ENCODE peak calls at places on chromosomes 5 and 9, in five cellular contexts. A is gastrocnemius medialis, W is Peyer's patch, C is stomach, J is sigmoid colon. L is an unnamed sample.

GRCh38 chr5:134552301-134552700 is 26.8 kb downstream of the JADE2 start:
- DNase-seq in C (peak), W (no peak), J (no peak), A (no peak), L (peak)

GRCh38 chr5:38509185-38509584 is 47.3 kb downstream of the LIFR start:
- DNase-seq in C (no peak), A (no peak), J (no peak), W (no peak), L (no peak)

GRCh38 chr9:27645166-27645840 is 72.0 kb upstream of the C9orf72 start:
- DNase-seq in C (no peak), A (no peak), W (no peak), J (no peak), L (no peak)

GRCh38 chr9:89179535-89179919 is 909 bp upstream of the SHC3 start:
- DNase-seq in J (no peak), A (no peak), C (no peak), W (no peak), L (no peak)

GRCh38 chr5:51651476-51651875 is 268.2 kb downstream of the ISL1 start:
- DNase-seq in C (no peak), W (no peak), A (no peak), J (no peak), L (peak)

GRCh38 chr5:120655828-120656435 is 191.8 kb downstream of the PRR16 start:
- DNase-seq in A (no peak), W (no peak), J (no peak), C (peak), L (peak)

GRCh38 chr9:81804306-81804705 is 115.0 kb upstream of the TLE1 start:
- DNase-seq in C (no peak), A (no peak), W (no peak), J (no peak), L (no peak)

GRCh38 chr5:160787247-160787646 is 64.8 kb downstream of the ATP10B start:
- DNase-seq in W (no peak), J (no peak), A (no peak), C (peak), L (peak)

GRCh38 chr9:130474131-130474530 is 29.4 kb downstream of the ASS1 start:
- DNase-seq in W (no peak), A (no peak), C (no peak), J (no peak), L (no peak)

GRCh38 chr5:172855597-172856292 is 21.7 kb downstream of the ERGIC1 start:
- DNase-seq in A (no peak), C (peak), J (peak), W (no peak), L (peak)

GRCh38 chr5:36722913-36723312 is 116.5 kb downstream of the SLC1A3 start:
- DNase-seq in C (no peak), J (no peak), A (no peak), W (peak), L (no peak)

GRCh38 chr5:53594419-53594818 is 34.0 kb downstream of the NDUFS4 start:
- DNase-seq in W (no peak), C (no peak), J (no peak), A (no peak), L (no peak)

GRCh38 chr9:34252016-34252415 is 73.2 kb downstream of the UBAP1 start:
- DNase-seq in J (no peak), W (no peak), C (no peak), A (no peak), L (no peak)

GRCh38 chr5:14728109-14728938 is 63.8 kb downstream of the OTULIN start:
- DNase-seq in W (no peak), J (no peak), A (no peak), C (no peak), L (no peak)

GRCh38 chr5:88452820-88453219 is 184.2 kb upstream of the TMEM161B start:
- DNase-seq in J (no peak), C (no peak), A (no peak), W (no peak), L (no peak)

GRCh38 chr5:71865202-71865601 is 146.1 kb downstream of the CARTPT start:
- DNase-seq in A (no peak), C (no peak), W (no peak), J (no peak), L (no peak)

GRCh38 chr9:129352157-129352870 is 174.3 kb upstream of the IER5L start:
- DNase-seq in C (no peak), A (no peak), J (no peak), W (no peak), L (no peak)

GRCh38 chr5:171863928-171864327 is 78.3 kb downstream of the SMIM23 start:
- DNase-seq in J (no peak), A (no peak), W (no peak), C (no peak), L (no peak)

GRCh38 chr5:171707441-171707790 is 78.2 kb upstream of the SMIM23 start:
- DNase-seq in J (no peak), W (no peak), A (no peak), C (no peak), L (peak)

GRCh38 chr5:56607074-56607473 is 208.3 kb upstream of the MAP3K1 start:
- DNase-seq in A (no peak), J (no peak), W (no peak), C (no peak), L (no peak)

GRCh38 chr9:87063883-87064282 is 116.6 kb upstream of the GAS1 start:
- DNase-seq in W (no peak), J (no peak), C (no peak), A (no peak), L (peak)

GRCh38 chr9:123058834-123059233 is 25.4 kb downstream of the GPR21 start:
- DNase-seq in C (no peak), J (no peak), W (no peak), A (no peak), L (peak)

GRCh38 chr5:126503602-126504104 is 80.4 kb downstream of the GRAMD2B start:
- DNase-seq in C (no peak), A (peak), W (no peak), J (peak), L (peak)

GRCh38 chr5:160458971-160459800 is 37.5 kb downstream of the PTTG1 start:
- DNase-seq in C (no peak), J (no peak), W (no peak), A (no peak), L (no peak)

GRCh38 chr5:34866989-34867471 is 28.1 kb downstream of the TTC23L start:
- DNase-seq in W (no peak), C (no peak), J (no peak), A (no peak), L (no peak)

GRCh38 chr5:111266491-111266890 is 42.3 kb downstream of the CAMK4 start:
- DNase-seq in A (no peak), C (no peak), W (no peak), J (no peak), L (no peak)

GRCh38 chr5:174177976-174178600 is 132.6 kb downstream of the NSG2 start:
- DNase-seq in J (no peak), A (no peak), W (no peak), C (no peak), L (no peak)

GRCh38 chr9:107750741-107751521 is 261.4 kb upstream of the KLF4 start:
- DNase-seq in A (peak), J (peak), W (peak), C (peak), L (peak)

GRCh38 chr9:14312721-14313377 is 1.1 kb downstream of the NFIB start:
- DNase-seq in W (no peak), C (no peak), J (peak), A (no peak), L (peak)

GRCh38 chr9:19231126-19232035 is 888 bp downstream of the DENND4C start:
- DNase-seq in J (peak), C (peak), W (peak), A (peak), L (peak)

GRCh38 chr5:37837101-37838032 is 2.5 kb downstream of the GDNF start:
- DNase-seq in A (peak), W (peak), J (peak), C (peak), L (peak)

GRCh38 chr5:148482697-148483462 is 99.1 kb downstream of the FBXO38 start:
- DNase-seq in J (no peak), A (no peak), W (peak), C (peak), L (peak)

GRCh38 chr9:89662718-89663246 is 58.0 kb downstream of the GADD45G start:
- DNase-seq in C (no peak), J (peak), A (no peak), W (no peak), L (peak)

GRCh38 chr5:41841325-41841724 is 28.9 kb downstream of the OXCT1 start:
- DNase-seq in C (no peak), W (no peak), A (no peak), J (no peak), L (no peak)

GRCh38 chr5:137695651-137696428 is 40.0 kb downstream of the KLHL3 start:
- DNase-seq in A (no peak), J (no peak), C (no peak), W (no peak), L (peak)

DNA sequence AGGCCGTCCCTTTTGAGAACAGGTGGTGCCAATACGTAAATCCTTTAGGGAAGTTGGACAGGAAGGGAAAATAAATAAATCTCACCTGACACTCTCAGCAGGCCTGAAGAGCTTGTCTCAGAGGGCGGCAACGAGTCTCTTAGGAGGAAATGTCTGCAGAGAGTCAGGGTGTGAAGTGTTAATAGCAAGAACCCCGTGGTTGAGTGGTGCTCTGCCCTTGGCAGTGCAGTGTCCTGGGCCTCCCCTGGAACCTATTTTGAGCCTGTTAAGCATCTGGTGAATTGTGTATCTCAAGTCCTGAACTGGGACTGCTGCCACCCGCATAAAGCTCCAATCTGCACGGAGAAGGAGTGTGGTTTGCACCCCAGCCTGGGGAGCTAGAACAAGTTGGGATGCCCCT is 211.8 kb downstream of the GOLPH3 start:
- DNase-seq in W (no peak), J (no peak), C (no peak), A (no peak), L (no peak)
- TF ChIP-seq POLR2A in W (no peak), J (no peak), C (no peak), A (no peak), L (no peak)

GRCh38 chr5:64654184-64654938 is 35.9 kb upstream of the SHISAL2B start:
- DNase-seq in W (no peak), J (no peak), C (no peak), A (no peak), L (no peak)
- H3K4me3 ChIP-seq in W (no peak), J (no peak), C (no peak), A (no peak), L (no peak)

GRCh38 chr5:150641006-150641570 is 628 bp downstream of the SYNPO start:
- DNase-seq in A (no peak), W (no peak), J (no peak), C (no peak), L (no peak)
- TF ChIP-seq POLR2A in A (no peak), W (no peak), J (no peak), C (no peak), L (no peak)

GRCh38 chr5:146331257-146331822 is 7.3 kb upstream of the POU4F3 start:
- DNase-seq in A (no peak), C (no peak), W (no peak), J (no peak), L (no peak)
- H3K4me3 ChIP-seq in A (no peak), C (no peak), W (no peak), J (no peak), L (no peak)

GRCh38 chr5:15852949-15853348 is 326.6 kb downstream of the MARCHF11 start:
- DNase-seq in C (no peak), A (no peak), J (no peak), W (no peak), L (no peak)
- TF ChIP-seq POLR2A in C (no peak), A (no peak), J (no peak), W (no peak), L (no peak)